ENCODE peak calls at places on chromosome 2, in nine cellular contexts. M is astrocyte, I is neural crest cell, W is epithelial cell of esophagus, Y is adrenal gland, F is OCI-LY7, G is left lung, Q is AG09319, P is B cell. A is an unnamed sample.

GRCh38 chr2:161178756-161179155 is 18.5 kb downstream of the TANK start:
- DNase-seq in P (no peak), Q (no peak), F (no peak), Y (no peak), G (no peak), M (no peak), I (no peak), W (no peak), A (no peak)

GRCh38 chr2:102592601-102593000 is 26.8 kb upstream of the SLC9A2 start:
- DNase-seq in I (peak; percentile 11), P (no peak), Y (no peak), M (no peak), W (peak; percentile 44), G (no peak), F (no peak), Q (no peak), A (no peak)

GRCh38 chr2:31055938-31056337 is 82.3 kb downstream of the GALNT14 start:
- DNase-seq in Q (no peak), W (no peak), F (no peak), G (no peak), I (no peak), Y (no peak), M (no peak), P (no peak), A (no peak)

GRCh38 chr2:2686228-2686627 is 355.2 kb upstream of the MYT1L start:
- DNase-seq in I (no peak), P (no peak), Y (no peak), F (no peak), M (no peak), W (no peak), G (no peak), Q (no peak), A (no peak)

GRCh38 chr2:217256261-217256660 is 396.4 kb upstream of the TNP1 start:
- DNase-seq in F (no peak), I (no peak), G (no peak), Q (peak; percentile 78), Y (no peak), P (no peak), W (no peak), M (peak; percentile 96), A (no peak)

GRCh38 chr2:241702155-241702404 is 241 bp downstream of the ING5 start:
- DNase-seq in W (peak; percentile 86), F (peak; percentile 77), G (no peak), Y (no peak), M (no peak), I (no peak), Q (peak; percentile 53), P (peak; percentile 86), A (no peak)

GRCh38 chr2:40754912-40755311 is 303.0 kb upstream of the SLC8A1 start:
- DNase-seq in I (no peak), W (no peak), Q (no peak), F (no peak), G (no peak), M (no peak), Y (no peak), P (no peak), A (no peak)

GRCh38 chr2:71282493-71282892 is 49.1 kb upstream of the ZNF638 start:
- DNase-seq in W (peak; percentile 22), F (peak; percentile 19), Y (no peak), I (no peak), P (no peak), Q (no peak), G (no peak), M (no peak), A (no peak)

GRCh38 chr2:2739231-2739795 is 408.2 kb upstream of the MYT1L start:
- DNase-seq in I (no peak), F (no peak), P (no peak), W (peak; percentile 99), M (no peak), Q (no peak), G (no peak), Y (no peak), A (no peak)

GRCh38 chr2:181447040-181447439 is 10.1 kb upstream of the ITGA4 start:
- DNase-seq in M (no peak), F (no peak), Q (no peak), W (no peak), P (no peak), G (no peak), Y (no peak), I (no peak), A (no peak)

GRCh38 chr2:104088745-104089144 is 765.2 kb upstream of the POU3F3 start:
- DNase-seq in F (no peak), P (no peak), M (no peak), Q (no peak), I (no peak), Y (no peak), W (no peak), G (no peak), A (no peak)

GRCh38 chr2:110149330-110150220 is 34.0 kb upstream of the MALL start:
- DNase-seq in F (no peak), P (no peak), G (no peak), Y (no peak), W (peak; percentile 75), Q (peak; percentile 5), M (peak; percentile 97), I (no peak), A (no peak)

GRCh38 chr2:217795067-217795466 is 207.7 kb downstream of the TNS1 start:
- DNase-seq in W (no peak), P (no peak), F (no peak), I (no peak), G (no peak), M (no peak), Y (no peak), Q (no peak), A (no peak)

DNA sequence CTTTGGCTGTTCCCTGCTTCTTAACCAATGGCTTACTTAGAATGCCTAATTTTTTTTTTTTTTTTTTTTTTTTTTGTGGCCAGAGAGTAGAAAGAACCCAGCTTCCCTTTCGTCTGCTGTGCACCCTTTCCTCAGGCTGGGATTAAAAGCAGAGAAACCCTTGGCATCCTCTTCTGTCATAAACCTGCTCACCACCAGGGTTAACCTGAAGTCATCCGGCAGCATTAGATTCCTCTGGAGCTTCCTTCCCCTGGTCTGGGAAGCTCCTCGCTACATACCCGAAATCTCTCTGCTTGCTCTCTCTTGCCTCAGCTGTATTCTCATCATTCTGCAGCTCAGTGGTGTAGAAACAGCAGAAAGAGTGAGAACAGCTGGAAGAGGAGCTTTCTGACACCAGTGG is 339.1 kb upstream of the MEIS1 start:
- DNase-seq in I (no peak), Q (no peak), Y (no peak), F (no peak), W (no peak), P (no peak), G (no peak), M (no peak), A (no peak)
- TF ChIP-seq CTCF in I (peak; percentile 38), Q (no peak), Y (no peak), F (no peak), W (peak; percentile 19), P (no peak), G (no peak), M (no peak), A (no peak)

GRCh38 chr2:29054430-29054829 is 19.9 kb downstream of the PCARE start:
- DNase-seq in G (no peak), I (no peak), M (no peak), W (no peak), P (no peak), F (no peak), Q (no peak), Y (no peak), A (no peak)

GRCh38 chr2:29052811-29053210 is 21.5 kb downstream of the PCARE start:
- DNase-seq in F (no peak), I (no peak), Q (no peak), W (no peak), Y (no peak), G (no peak), P (no peak), M (no peak), A (no peak)

GRCh38 chr2:29053223-29053622 is 21.1 kb downstream of the PCARE start:
- DNase-seq in I (no peak), Y (no peak), M (no peak), W (peak; percentile 76), G (no peak), Q (no peak), F (no peak), P (no peak), A (no peak)

GRCh38 chr2:29055586-29055985 is 18.7 kb downstream of the PCARE start:
- DNase-seq in Q (no peak), F (no peak), W (no peak), I (no peak), P (no peak), Y (no peak), M (no peak), G (no peak), A (no peak)

GRCh38 chr2:29053680-29054400 is 20.5 kb downstream of the PCARE start:
- DNase-seq in I (no peak), Y (no peak), F (no peak), W (peak; percentile 48), G (no peak), P (no peak), Q (no peak), M (no peak), A (no peak)
- TF ChIP-seq CTCF in I (peak; percentile 34), Y (no peak), F (no peak), W (peak; percentile 64), G (no peak), P (no peak), Q (no peak), M (no peak), A (peak; percentile 13)

DNA sequence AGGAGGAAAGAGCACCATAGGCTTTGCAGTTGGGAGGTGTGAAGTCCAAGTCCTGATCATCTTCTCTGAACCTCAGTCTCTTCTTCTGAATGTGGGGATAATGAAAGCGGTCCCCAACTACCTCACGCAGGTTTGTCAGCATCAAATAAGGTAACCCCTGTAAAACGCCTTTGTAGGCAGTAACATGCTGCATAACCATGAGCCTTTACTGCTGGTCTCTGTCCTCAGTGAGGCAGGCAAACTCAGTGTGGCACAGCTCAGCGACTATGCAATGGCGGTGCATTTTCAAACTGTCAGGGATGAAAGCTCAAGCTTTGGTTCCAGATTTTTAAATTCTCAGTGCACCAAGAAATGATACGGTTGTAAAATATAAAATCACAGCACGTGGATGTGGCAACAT is 46.1 kb downstream of the DNMT3A start:
- DNase-seq in P (no peak), F (no peak), Q (no peak), Y (no peak), W (no peak), I (no peak), M (no peak), G (no peak), A (no peak)
- TF ChIP-seq CTCF in P (no peak), F (no peak), Q (no peak), Y (no peak), W (no peak), I (no peak), M (no peak), G (no peak), A (no peak)

DNA sequence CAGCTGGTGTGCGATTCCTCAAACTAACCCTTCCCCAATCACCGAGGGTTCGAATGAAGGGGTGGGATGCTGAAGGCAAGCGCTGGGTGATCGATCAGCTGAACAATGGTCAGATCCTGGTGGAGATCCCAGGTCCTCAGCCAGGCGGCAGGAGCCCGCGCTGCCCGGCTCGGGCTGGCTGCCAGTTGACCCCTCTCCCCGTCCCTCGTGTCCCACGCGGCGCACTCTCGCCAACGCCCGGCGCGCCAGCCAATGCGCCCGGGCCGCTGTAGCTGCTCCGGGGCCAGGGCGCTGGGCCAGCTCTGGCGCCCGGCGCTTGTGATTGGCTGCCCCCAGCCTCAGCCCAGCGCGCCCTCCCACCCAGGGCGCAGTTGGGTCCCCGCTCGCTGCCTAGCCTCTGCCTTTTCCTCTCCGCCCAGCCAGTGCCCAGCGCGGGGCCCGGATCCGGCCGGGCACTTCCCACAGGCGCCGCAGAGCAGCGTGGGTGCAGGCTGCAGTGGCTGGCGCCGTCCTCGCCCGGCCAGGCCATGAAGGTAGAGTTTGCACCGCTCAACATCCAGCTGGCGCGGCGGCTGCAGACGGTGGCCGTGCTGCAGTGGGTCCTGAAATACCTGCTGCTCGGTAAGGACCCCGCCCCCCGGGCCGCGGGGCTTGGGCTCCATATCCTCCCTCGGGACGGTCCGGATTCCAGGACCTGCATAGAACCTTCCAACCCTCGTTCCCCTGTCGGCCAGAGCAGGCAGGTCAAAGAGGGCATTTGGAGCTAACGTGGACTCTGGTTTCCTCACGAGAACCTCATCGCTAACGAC is at the start of gene MOGAT1:
- DNase-seq in Q (no peak), G (peak; percentile 53), P (no peak), I (peak; percentile 38), W (peak; percentile 29), F (no peak), Y (peak; percentile 28), M (no peak), A (no peak)
- TF ChIP-seq CTCF in Q (no peak), G (no peak), P (no peak), I (no peak), W (no peak), F (no peak), Y (no peak), M (no peak), A (no peak)

A was measured in GM12864.